ENCODE peak calls at places on chromosomes 3 and 15, in four cellular contexts. C, B, U and A are unnamed samples.

GRCh38 chr3:125150525-125151436 is 61.8 kb downstream of the SLC12A8 start:
- DNase-seq in C (peak; percentile 27), B (peak; percentile 68), U (peak; percentile 40), A (peak; percentile 95)

GRCh38 chr15:52678036-52678467 is 1.1 kb downstream of the ATOSA start:
- DNase-seq in C (peak; percentile 65), B (peak; percentile 83), U (peak; percentile 88), A (peak; percentile 89)

GRCh38 chr3:37707428-37708372 is 154.0 kb upstream of the CTDSPL start:
- DNase-seq in C (no peak), B (no peak), U (no peak), A (no peak)

GRCh38 chr3:113697192-113698090 is 999 bp upstream of the USF3 start:
- DNase-seq in C (peak; percentile 34), B (peak; percentile 34), U (peak; percentile 52), A (peak; percentile 56)

GRCh38 chr3:157136647-157137387 is 23.1 kb downstream of the CCNL1 start:
- DNase-seq in C (peak; percentile 52), B (peak; percentile 98), U (peak; percentile 50), A (no peak)

GRCh38 chr3:95154775-95155174 is 1091.9 kb downstream of the NSUN3 start:
- DNase-seq in C (no peak), B (no peak), U (no peak), A (no peak)

GRCh38 chr15:76060098-76060989 is 559 bp downstream of the TMEM266 start:
- DNase-seq in C (no peak), B (peak; percentile 30), U (no peak), A (no peak)

GRCh38 chr3:169668081-169668956 is 4.8 kb upstream of the MECOM start:
- DNase-seq in C (peak; percentile 18), B (peak; percentile 37), U (peak; percentile 42), A (no peak)

GRCh38 chr3:24303057-24303754 is 191.4 kb downstream of the THRB start:
- DNase-seq in C (no peak), B (no peak), U (no peak), A (no peak)

GRCh38 chr3:43764012-43764411 is 73.3 kb downstream of the ABHD5 start:
- DNase-seq in C (no peak), B (no peak), U (no peak), A (no peak)

GRCh38 chr15:44738340-44738984 is 2.1 kb downstream of the TRIM69 start:
- DNase-seq in C (peak; percentile 65), B (peak; percentile 52), U (peak; percentile 60), A (peak; percentile 86)

GRCh38 chr15:28456476-28457395 is 76.0 kb downstream of the GOLGA8G start:
- DNase-seq in C (peak; percentile 0), B (no peak), U (no peak), A (peak; percentile 29)

GRCh38 chr3:51955893-51956770 is 951 bp downstream of the GPR62 start:
- DNase-seq in C (no peak), B (no peak), U (peak; percentile 83), A (no peak)

GRCh38 chr3:169440926-169441325 is 222.6 kb downstream of the MECOM start:
- DNase-seq in C (no peak), B (no peak), U (no peak), A (no peak)

GRCh38 chr15:98126326-98127090 is 166.0 kb downstream of the ARRDC4 start:
- DNase-seq in C (no peak), B (no peak), U (peak; percentile 48), A (no peak)

GRCh38 chr15:68564173-68564572 is 14.6 kb upstream of the CORO2B start:
- DNase-seq in C (no peak), B (no peak), U (no peak), A (no peak)

GRCh38 chr3:125310623-125311076 is 64.5 kb downstream of the ZNF148 start:
- DNase-seq in C (no peak), B (peak; percentile 70), U (no peak), A (no peak)

GRCh38 chr3:98326036-98326435 is 27.6 kb upstream of the OR5K4 start:
- DNase-seq in C (no peak), B (no peak), U (no peak), A (no peak)

GRCh38 chr3:73229036-73229435 is 167.6 kb downstream of the EBLN2 start:
- DNase-seq in C (no peak), B (no peak), U (peak; percentile 64), A (no peak)

GRCh38 chr3:127762077-127762786 is 60.1 kb downstream of the MGLL start:
- DNase-seq in C (no peak), B (no peak), U (no peak), A (no peak)

GRCh38 chr3:13654330-13655073 is 105.6 kb downstream of the FBLN2 start:
- DNase-seq in C (no peak), B (no peak), U (no peak), A (no peak)

GRCh38 chr3:111616417-111617105 is 21.4 kb upstream of the ZBED2 start:
- DNase-seq in C (peak; percentile 18), B (no peak), U (peak; percentile 52), A (peak; percentile 71)

GRCh38 chr3:134366928-134367352 is 7.3 kb downstream of the AMOTL2 start:
- DNase-seq in C (no peak), B (no peak), U (peak; percentile 70), A (no peak)

GRCh38 chr3:114841515-114841914 is 305.6 kb downstream of the ZBTB20 start:
- DNase-seq in C (peak; percentile 20), B (no peak), U (peak; percentile 14), A (no peak)

GRCh38 chr3:72177075-72178050 is 392.4 kb upstream of the PROK2 start:
- DNase-seq in C (peak; percentile 13), B (peak; percentile 63), U (peak; percentile 61), A (peak; percentile 63)

GRCh38 chr3:72175305-72175858 is 390.4 kb upstream of the PROK2 start:
- DNase-seq in C (no peak), B (no peak), U (no peak), A (no peak)

GRCh38 chr3:72174890-72175289 is 389.9 kb upstream of the PROK2 start:
- DNase-seq in C (no peak), B (no peak), U (no peak), A (no peak)

GRCh38 chr3:72178463-72179106 is 393.6 kb upstream of the PROK2 start:
- DNase-seq in C (no peak), B (no peak), U (no peak), A (no peak)

GRCh38 chr3:72176537-72177041 is 391.6 kb upstream of the PROK2 start:
- DNase-seq in C (no peak), B (peak; percentile 77), U (no peak), A (peak; percentile 87)
- H3K4me3 ChIP-seq in C (no peak overlapping the region), B (peak overlapping the region; percentile 11), U (no peak overlapping the region), A (peak overlapping the region; percentile 58)

GRCh38 chr3:183449391-183449790 is 21.0 kb upstream of the MCF2L2 start:
- DNase-seq in C (peak; percentile 38), B (no peak), U (peak; percentile 36), A (peak; percentile 56)
- H3K4me2 ChIP-seq in C (peak overlapping the region; percentile 67), B (peak overlapping the region; percentile 84), U (no peak overlapping the region), A (peak overlapping the region; percentile 87)

GRCh38 chr15:25186906-25187645 is 232.3 kb downstream of the SNRPN start:
- DNase-seq in C (no peak), B (no peak), U (no peak), A (no peak)

GRCh38 chr15:25188551-25189101 is 233.8 kb downstream of the SNRPN start:
- DNase-seq in C (no peak), B (no peak), U (no peak), A (no peak)

GRCh38 chr15:25192651-25193050 is 237.9 kb downstream of the SNRPN start:
- DNase-seq in C (no peak), B (no peak), U (no peak), A (no peak)

GRCh38 chr15:25188051-25188450 is 233.3 kb downstream of the SNRPN start:
- DNase-seq in C (no peak), B (no peak), U (no peak), A (no peak)

GRCh38 chr15:25189551-25189950 is 234.8 kb downstream of the SNRPN start:
- DNase-seq in C (no peak), B (no peak), U (no peak), A (no peak)
- H3K9me3 ChIP-seq in C (peaks cover 83% of the 10 kb centered on the region), B (no peaks in the 10 kb centered on the region), U (no peaks in the 10 kb centered on the region), A (peaks cover 21% of the 10 kb centered on the region)

GRCh38 chr3:144314946-144315345 is 343.3 kb downstream of the DIPK2A start:
- DNase-seq in C (no peak), B (no peak), U (no peak), A (no peak)
- H3K4me3 ChIP-seq in C (no peak overlapping the region), B (no peak overlapping the region), U (no peak overlapping the region), A (no peak overlapping the region)